ENCODE peak calls at places on chromosomes 4 and X, in seven cellular contexts. One of them, this sample, is unnamed.

GRCh38 chr4:186669159-186669720 is 54.4 kb downstream of the FAT1 start:
- DNase-seq in body of pancreas: peak
- DNase-seq in spleen: no peak
- DNase-seq in stimulated activated naive CD4-positive, alpha-beta T cell: no peak
- DNase-seq in aorta: no peak
- DNase-seq in pancreas: no peak
- DNase-seq in GM03348: peak
- DNase-seq in this sample: no peak

GRCh38 chrX:46554942-46555341 is 9.7 kb upstream of the ZNF674 start:
- DNase-seq in body of pancreas: no peak
- DNase-seq in spleen: no peak
- DNase-seq in stimulated activated naive CD4-positive, alpha-beta T cell: no peak
- DNase-seq in aorta: no peak
- DNase-seq in pancreas: no peak
- DNase-seq in GM03348: no peak
- DNase-seq in this sample: no peak

GRCh38 chr4:83516042-83516772 is 19.7 kb upstream of the GPAT3 start:
- DNase-seq in body of pancreas: no peak
- DNase-seq in spleen: no peak
- DNase-seq in stimulated activated naive CD4-positive, alpha-beta T cell: no peak
- DNase-seq in aorta: peak
- DNase-seq in pancreas: no peak
- DNase-seq in GM03348: peak
- DNase-seq in this sample: no peak

GRCh38 chrX:45824471-45824870 is 623.8 kb upstream of the DIPK2B start:
- DNase-seq in body of pancreas: no peak
- DNase-seq in spleen: no peak
- DNase-seq in stimulated activated naive CD4-positive, alpha-beta T cell: no peak
- DNase-seq in aorta: peak
- DNase-seq in pancreas: no peak
- DNase-seq in GM03348: peak
- DNase-seq in this sample: no peak

GRCh38 chrX:132565273-132565672 is 76.4 kb upstream of the MBNL3 start:
- DNase-seq in body of pancreas: no peak
- DNase-seq in spleen: no peak
- DNase-seq in stimulated activated naive CD4-positive, alpha-beta T cell: no peak
- DNase-seq in aorta: no peak
- DNase-seq in pancreas: no peak
- DNase-seq in GM03348: no peak
- DNase-seq in this sample: no peak

GRCh38 chrX:40153335-40154221 is 55.8 kb upstream of the BCOR start:
- DNase-seq in body of pancreas: peak
- DNase-seq in spleen: peak
- DNase-seq in stimulated activated naive CD4-positive, alpha-beta T cell: peak
- DNase-seq in aorta: peak
- DNase-seq in pancreas: peak
- DNase-seq in GM03348: peak
- DNase-seq in this sample: peak

GRCh38 chr4:120685756-120686278 is 236.7 kb downstream of the PRDM5 start:
- DNase-seq in body of pancreas: no peak
- DNase-seq in spleen: no peak
- DNase-seq in stimulated activated naive CD4-positive, alpha-beta T cell: no peak
- DNase-seq in aorta: no peak
- DNase-seq in pancreas: no peak
- DNase-seq in GM03348: no peak
- DNase-seq in this sample: no peak

GRCh38 chr4:80268081-80268823 is 1.8 kb downstream of the FGF5 start:
- DNase-seq in body of pancreas: no peak
- DNase-seq in spleen: no peak
- DNase-seq in stimulated activated naive CD4-positive, alpha-beta T cell: no peak
- DNase-seq in aorta: no peak
- DNase-seq in pancreas: no peak
- DNase-seq in GM03348: peak
- DNase-seq in this sample: no peak

GRCh38 chr4:147860960-147861359 is 129.1 kb downstream of the ARHGAP10 start:
- DNase-seq in body of pancreas: no peak
- DNase-seq in spleen: no peak
- DNase-seq in stimulated activated naive CD4-positive, alpha-beta T cell: no peak
- DNase-seq in aorta: peak
- DNase-seq in pancreas: peak
- DNase-seq in GM03348: no peak
- DNase-seq in this sample: no peak

GRCh38 chrX:47143894-47144625 is 442 bp downstream of the NDUFB11 start:
- DNase-seq in body of pancreas: peak
- DNase-seq in spleen: peak
- DNase-seq in stimulated activated naive CD4-positive, alpha-beta T cell: no peak
- DNase-seq in aorta: peak
- DNase-seq in pancreas: no peak
- DNase-seq in GM03348: peak
- DNase-seq in this sample: no peak